ENCODE peak calls at places on chromosomes 11 and 22, in eight cellular contexts. J is neural progenitor cell, O is coronary artery, C is astrocyte of the spinal cord, S is NB4, E is sigmoid colon, Y is A549, A is GM20000. R is an unnamed sample.

GRCh38 chr22:47092896-47093311 is 330.5 kb downstream of the TBC1D22A start:
- DNase-seq in J (no peak), O (no peak), C (peak; percentile 63), S (no peak), E (no peak), Y (no peak), A (no peak), R (no peak)

GRCh38 chr11:115361025-115361424 is 143.2 kb downstream of the CADM1 start:
- DNase-seq in J (no peak), O (no peak), C (no peak), S (no peak), E (no peak), Y (no peak), A (no peak), R (no peak)

GRCh38 chr11:77557553-77557952 is 32.2 kb upstream of the AQP11 start:
- DNase-seq in J (peak; percentile 65), O (no peak), C (peak; percentile 19), S (peak; percentile 52), E (no peak), Y (peak; percentile 61), A (peak; percentile 15), R (no peak)

GRCh38 chr11:60175860-60176275 is 7.0 kb downstream of the MS4A6A start:
- DNase-seq in J (no peak), O (no peak), C (no peak), S (no peak), E (no peak), Y (no peak), A (no peak), R (no peak)

GRCh38 chr11:19730373-19730772 is 17.7 kb downstream of the NAV2 start:
- DNase-seq in J (no peak), O (peak; percentile 89), C (no peak), S (no peak), E (peak; percentile 91), Y (no peak), A (no peak), R (no peak)

GRCh38 chr11:71447791-71448256 is 369 bp downstream of the DHCR7 start:
- DNase-seq in J (peak; percentile 84), O (peak; percentile 80), C (peak; percentile 6), S (peak; percentile 44), E (no peak), Y (no peak), A (peak; percentile 65), R (no peak)

GRCh38 chr11:107716884-107717532 is 5.2 kb upstream of the SLN start:
- DNase-seq in J (no peak), O (no peak), C (peak; percentile 31), S (no peak), E (no peak), Y (no peak), A (no peak), R (no peak)

GRCh38 chr11:8038393-8038792 is 42.6 kb upstream of the TUB start:
- DNase-seq in J (peak; percentile 76), O (peak; percentile 35), C (no peak), S (no peak), E (no peak), Y (no peak), A (no peak), R (peak; percentile 55)

GRCh38 chr11:35363246-35364100 is 55.9 kb downstream of the SLC1A2 start:
- DNase-seq in J (no peak), O (no peak), C (no peak), S (no peak), E (peak; percentile 80), Y (no peak), A (no peak), R (no peak)

GRCh38 chr11:9600166-9600565 is 26.7 kb downstream of the WEE1 start:
- DNase-seq in J (no peak), O (no peak), C (no peak), S (no peak), E (no peak), Y (no peak), A (no peak), R (no peak)

GRCh38 chr11:94450061-94450460 is 43.6 kb downstream of the MRE11 start:
- DNase-seq in J (no peak), O (no peak), C (peak; percentile 11), S (no peak), E (no peak), Y (no peak), A (no peak), R (no peak)

GRCh38 chr11:124799384-124800225 is 601 bp downstream of the MSANTD2 start:
- DNase-seq in J (peak; percentile 87), O (peak; percentile 74), C (peak; percentile 31), S (peak; percentile 65), E (peak; percentile 72), Y (peak; percentile 13), A (peak; percentile 72), R (peak; percentile 72)

GRCh38 chr11:1198766-1199688 is 23.8 kb upstream of the MUC5B start:
- DNase-seq in J (no peak), O (no peak), C (no peak), S (no peak), E (peak; percentile 58), Y (no peak), A (peak; percentile 12), R (peak; percentile 70)

GRCh38 chr22:22026157-22026831 is 43.7 kb upstream of the TOP3B start:
- DNase-seq in J (no peak), O (no peak), C (no peak), S (no peak), E (no peak), Y (no peak), A (peak; percentile 72), R (no peak)

GRCh38 chr11:78261367-78261766 is 72.6 kb downstream of the USP35 start:
- DNase-seq in J (no peak), O (no peak), C (no peak), S (no peak), E (no peak), Y (no peak), A (no peak), R (no peak)

GRCh38 chr11:67286621-67287333 is 2.3 kb upstream of the ANKRD13D start:
- DNase-seq in J (no peak), O (no peak), C (no peak), S (peak; percentile 73), E (peak; percentile 74), Y (no peak), A (no peak), R (no peak)

GRCh38 chr11:9783986-9784385 is 120.1 kb downstream of the SWAP70 start:
- DNase-seq in J (no peak), O (no peak), C (no peak), S (no peak), E (no peak), Y (no peak), A (no peak), R (no peak)

GRCh38 chr11:20595101-20595500 is 4.3 kb upstream of the SLC6A5 start:
- DNase-seq in J (no peak), O (no peak), C (no peak), S (no peak), E (no peak), Y (no peak), A (no peak), R (no peak)

GRCh38 chr11:25163421-25163820 is 666.6 kb downstream of the LUZP2 start:
- DNase-seq in J (no peak), O (no peak), C (peak; percentile 47), S (no peak), E (no peak), Y (no peak), A (no peak), R (no peak)

GRCh38 chr11:112610996-112611795 is 350.0 kb upstream of the NCAM1 start:
- DNase-seq in J (no peak), O (no peak), C (peak; percentile 22), S (no peak), E (no peak), Y (no peak), A (no peak), R (no peak)

GRCh38 chr11:123559418-123559817 is 95.0 kb downstream of the SCN3B start:
- DNase-seq in J (peak; percentile 15), O (no peak), C (peak; percentile 36), S (no peak), E (no peak), Y (no peak), A (no peak), R (no peak)
- TF ChIP-seq CTCF in J (peak; percentile 22), O (no peak), C (peak; percentile 46), S (no peak), E (no peak), Y (no peak), A (no peak), R (peak; percentile 55)

GRCh38 chr11:33970984-33971466 is 79.1 kb upstream of the LMO2 start:
- DNase-seq in J (peak; percentile 70), O (no peak), C (peak; percentile 52), S (peak; percentile 76), E (peak; percentile 68), Y (peak; percentile 66), A (peak; percentile 74), R (no peak)
- TF ChIP-seq CTCF in J (peak; percentile 74), O (no peak), C (peak; percentile 80), S (peak; percentile 65), E (peak; percentile 23), Y (peak; percentile 76), A (peak; percentile 54), R (peak; percentile 73)

DNA sequence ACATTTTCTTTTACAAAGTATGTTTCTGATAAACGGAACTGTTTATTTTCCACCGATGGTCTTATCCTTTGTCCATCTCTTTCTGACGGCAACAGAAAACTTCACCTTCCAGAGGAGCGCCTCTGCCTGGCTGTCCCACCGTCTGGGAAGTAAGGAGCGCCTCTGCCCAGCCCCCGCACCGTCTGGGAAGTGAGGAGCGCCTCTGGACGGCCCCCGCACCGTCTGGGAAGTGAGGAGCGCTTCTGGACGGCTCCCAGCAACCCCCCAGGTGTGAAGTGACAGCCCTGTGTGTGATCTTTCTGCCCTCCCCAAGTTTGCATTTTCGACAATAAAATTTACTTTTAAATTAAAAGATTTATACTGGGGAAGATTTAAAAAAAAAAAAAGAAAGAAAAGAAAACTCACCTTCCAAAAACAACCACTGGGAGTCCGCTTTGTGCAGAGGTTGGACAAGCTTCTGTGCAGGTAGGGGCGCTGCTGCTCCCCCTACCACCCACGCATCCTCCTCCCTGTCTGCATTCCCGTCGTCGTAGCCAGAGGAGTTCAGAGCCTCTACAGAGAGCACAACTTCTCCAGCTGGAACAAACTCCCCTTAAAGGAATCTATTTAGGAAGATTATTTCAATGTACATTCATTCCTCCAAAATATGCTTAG is 1.0 kb upstream of the APOBEC3B start:
- DNase-seq in J (peak; percentile 66), O (no peak), C (no peak), S (no peak), E (no peak), Y (peak; percentile 20), A (no peak), R (no peak)
- TF ChIP-seq CTCF in J (peak; percentile 54), O (no peak), C (peak; percentile 20), S (peak; percentile 2), E (peak; percentile 17), Y (no peak), A (peak; percentile 26), R (peak; percentile 71)

GRCh38 chr22:42991010-42991651 is 23.8 kb downstream of the PACSIN2 start:
- DNase-seq in J (no peak), O (no peak), C (peak; percentile 88), S (peak; percentile 57), E (peak; percentile 52), Y (peak; percentile 58), A (peak; percentile 13), R (no peak)

GRCh38 chr22:42993651-42994275 is 21.2 kb downstream of the PACSIN2 start:
- DNase-seq in J (no peak), O (no peak), C (peak; percentile 48), S (peak; percentile 80), E (peak; percentile 63), Y (peak; percentile 73), A (no peak), R (no peak)

GRCh38 chr22:42992092-42992491 is 22.9 kb downstream of the PACSIN2 start:
- DNase-seq in J (no peak), O (no peak), C (no peak), S (no peak), E (peak; percentile 9), Y (no peak), A (no peak), R (no peak)

GRCh38 chr22:42992886-42993479 is 22.0 kb downstream of the PACSIN2 start:
- DNase-seq in J (no peak), O (no peak), C (no peak), S (no peak), E (peak; percentile 64), Y (no peak), A (no peak), R (no peak)

GRCh38 chr22:42990131-42990838 is 24.7 kb downstream of the PACSIN2 start:
- DNase-seq in J (peak; percentile 26), O (no peak), C (peak; percentile 85), S (peak; percentile 59), E (peak; percentile 71), Y (peak; percentile 86), A (no peak), R (no peak)
- TF ChIP-seq CTCF in J (peak; percentile 15), O (no peak), C (peak; percentile 61), S (peak; percentile 13), E (no peak), Y (peak; percentile 62), A (no peak), R (no peak)